ENCODE peak calls at places on chromosomes 5 and 9, in six cellular contexts. L is A549, T is K562, N is H1, D is endothelial cell of umbilical vein, U is HepG2. G is an unnamed sample.

GRCh38 chr9:76049341-76049740 is 158.9 kb downstream of the PCSK5 start:
- DNase-seq in T (no peak), N (no peak), L (no peak), U (no peak), D (no peak), G (no peak)

GRCh38 chr9:82488702-82489578 is 500.4 kb downstream of the SPATA31D1 start:
- DNase-seq in U (peak), D (no peak), N (no peak), L (no peak), T (no peak), G (no peak)

GRCh38 chr9:121765021-121765950 is 113.9 kb downstream of the DAB2IP start:
- DNase-seq in N (no peak), T (no peak), L (no peak), D (peak), U (peak), G (no peak)

GRCh38 chr5:181121675-181122561 is 9.1 kb downstream of the OR2V1 start:
- DNase-seq in L (no peak), U (no peak), N (no peak), T (peak), D (peak), G (no peak)

GRCh38 chr5:73411927-73412596 is 36.5 kb downstream of the FOXD1 start:
- DNase-seq in U (no peak), N (no peak), L (no peak), D (no peak), T (no peak), G (no peak)

GRCh38 chr5:148457183-148457620 is 73.4 kb downstream of the FBXO38 start:
- DNase-seq in L (peak), T (peak), N (no peak), D (peak), U (no peak), G (peak)

GRCh38 chr9:100425758-100426157 is 1.2 kb upstream of the MSANTD3 start:
- DNase-seq in D (no peak), T (no peak), N (no peak), U (no peak), L (no peak), G (no peak)

GRCh38 chr5:103428411-103428871 is 134.1 kb downstream of the NUDT12 start:
- DNase-seq in L (no peak), D (no peak), U (peak), N (no peak), T (no peak), G (no peak)

GRCh38 chr5:179263391-179264052 is 81.7 kb downstream of the ADAMTS2 start:
- DNase-seq in L (no peak), T (no peak), U (no peak), D (no peak), N (peak), G (peak)

GRCh38 chr5:5044240-5044840 is 95.8 kb upstream of the ADAMTS16 start:
- DNase-seq in T (no peak), U (no peak), N (no peak), L (no peak), D (no peak), G (no peak)

GRCh38 chr5:154044585-154044984 is 5.8 kb downstream of the MFAP3 start:
- DNase-seq in L (no peak), D (no peak), U (no peak), N (no peak), T (no peak), G (no peak)

GRCh38 chr9:90842984-90843383 is 41.4 kb downstream of the SYK start:
- DNase-seq in D (no peak), N (no peak), U (no peak), T (peak), L (no peak), G (no peak)

GRCh38 chr9:35277649-35278359 is 116.0 kb downstream of the UNC13B start:
- DNase-seq in N (no peak), T (no peak), D (peak), L (no peak), U (no peak), G (no peak)

GRCh38 chr9:5566054-5566618 is 55.8 kb downstream of the PDCD1LG2 start:
- DNase-seq in N (no peak), T (no peak), L (no peak), D (no peak), U (no peak), G (no peak)

GRCh38 chr5:56684159-56684558 is 131.2 kb upstream of the MAP3K1 start:
- DNase-seq in U (no peak), T (no peak), D (no peak), L (no peak), N (no peak), G (no peak)

GRCh38 chr5:116573279-116573616 is 1.4 kb downstream of the SEMA6A start:
- DNase-seq in N (peak), D (peak), L (peak), T (no peak), U (no peak), G (peak)

GRCh38 chr9:87678650-87679355 is 47.1 kb upstream of the CTSL start:
- DNase-seq in D (peak), T (peak), U (peak), N (peak), L (peak), G (peak)

GRCh38 chr9:114214181-114214580 is 58.8 kb downstream of the COL27A1 start:
- DNase-seq in T (no peak), L (no peak), D (peak), N (no peak), U (no peak), G (no peak)

GRCh38 chr9:87630846-87631245 is 95.1 kb upstream of the CTSL start:
- DNase-seq in U (no peak), N (no peak), D (no peak), L (no peak), T (no peak), G (no peak)

DNA sequence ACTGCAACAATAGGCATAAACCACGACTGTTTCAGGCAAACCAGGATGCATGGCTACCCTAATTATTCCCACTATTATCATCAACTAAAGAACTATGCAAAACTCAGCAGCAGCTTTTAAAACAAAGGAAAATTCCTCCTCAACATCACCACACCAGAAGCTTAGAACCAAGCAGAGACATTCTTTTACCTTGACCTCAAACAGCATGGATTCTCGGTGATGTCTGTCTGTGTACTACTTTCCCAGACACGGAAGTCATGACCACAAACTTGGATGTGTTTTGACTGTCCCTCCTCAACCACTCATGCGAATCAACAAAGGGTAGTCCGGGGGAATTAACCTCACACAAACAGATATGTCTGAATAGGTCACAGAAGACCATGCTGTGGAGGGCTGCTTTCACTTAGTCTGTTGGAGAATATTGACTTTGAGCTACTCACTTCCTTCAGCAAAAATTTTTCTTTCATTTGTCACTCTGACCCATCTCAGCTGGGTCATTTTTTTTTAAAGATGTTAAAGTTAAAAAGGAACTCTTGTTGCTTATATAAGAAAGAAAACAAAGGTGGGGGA is 343.6 kb upstream of the CDH6 start:
- DNase-seq in L (peak), D (peak), T (no peak), U (peak), N (no peak), G (no peak)
- TF ChIP-seq JUN in L (no peak), D (no peak), T (no peak), U (no peak), N (no peak), G (no peak)

GRCh38 chr5:122093415-122093814 is 15.4 kb upstream of the LOX start:
- DNase-seq in T (no peak), U (no peak), L (no peak), D (no peak), N (no peak), G (no peak)

GRCh38 chr5:122091942-122092600 is 14.0 kb upstream of the LOX start:
- DNase-seq in T (peak), L (no peak), U (no peak), D (peak), N (no peak), G (no peak)

GRCh38 chr5:122089096-122089495 is 11.0 kb upstream of the LOX start:
- DNase-seq in N (no peak), L (no peak), D (no peak), U (no peak), T (no peak), G (no peak)

GRCh38 chr5:122093861-122094650 is 16.0 kb upstream of the LOX start:
- DNase-seq in N (no peak), T (no peak), L (no peak), U (no peak), D (no peak), G (no peak)

GRCh38 chr5:122089614-122090013 is 11.6 kb upstream of the LOX start:
- DNase-seq in T (peak), L (no peak), D (peak), N (no peak), U (no peak), G (no peak)
- TF ChIP-seq JUN in T (no peak), L (no peak), D (peak), N (no peak), U (no peak), G (no peak)

GRCh38 chr9:101736723-101737122 is 1.7 kb downstream of the GRIN3A start:
- DNase-seq in D (no peak), N (peak), T (no peak), L (no peak), U (no peak), G (peak)
- TF ChIP-seq JUN in D (no peak), N (no peak), T (no peak), L (no peak), U (no peak), G (no peak)

GRCh38 chr5:42268630-42269029 is 154.6 kb upstream of the GHR start:
- DNase-seq in U (no peak), T (no peak), N (no peak), L (no peak), D (no peak), G (no peak)
- TF ChIP-seq JUN in U (no peak), T (no peak), N (no peak), L (no peak), D (no peak), G (no peak)

GRCh38 chr9:15225564-15226126 is 81.4 kb downstream of the TTC39B start:
- DNase-seq in N (no peak), U (no peak), T (no peak), D (no peak), L (no peak), G (no peak)
- TF ChIP-seq JUN in N (no peak), U (no peak), T (no peak), D (no peak), L (no peak), G (no peak)